ENCODE peak calls at places on chromosomes 7 and 10, in six cellular contexts. One of them, this sample, is unnamed.

GRCh38 chr7:84105582-84105981 is 89.0 kb downstream of the SEMA3A start:
- DNase-seq in astrocyte of the spinal cord: no peak
- DNase-seq in K562: no peak
- DNase-seq in fibroblast of mammary gland: peak; percentile 60
- DNase-seq in fibroblast of the aortic adventitia: peak; percentile 68
- DNase-seq in endothelial cell of umbilical vein: peak; percentile 63
- DNase-seq in this sample: no peak

GRCh38 chr10:130484131-130484911 is 348.1 kb downstream of the GLRX3 start:
- DNase-seq in endothelial cell of umbilical vein: no peak
- DNase-seq in fibroblast of mammary gland: no peak
- DNase-seq in astrocyte of the spinal cord: no peak
- DNase-seq in fibroblast of the aortic adventitia: no peak
- DNase-seq in K562: peak; percentile 1
- DNase-seq in this sample: no peak

GRCh38 chr7:32500922-32501341 is 5.6 kb downstream of the AVL9 start:
- DNase-seq in fibroblast of mammary gland: peak; percentile 78
- DNase-seq in K562: peak; percentile 45
- DNase-seq in astrocyte of the spinal cord: peak; percentile 76
- DNase-seq in endothelial cell of umbilical vein: peak; percentile 58
- DNase-seq in fibroblast of the aortic adventitia: peak; percentile 64
- DNase-seq in this sample: no peak

GRCh38 chr10:34377833-34378232 is 437.3 kb downstream of the PARD3 start:
- DNase-seq in fibroblast of the aortic adventitia: no peak
- DNase-seq in endothelial cell of umbilical vein: no peak
- DNase-seq in K562: no peak
- DNase-seq in astrocyte of the spinal cord: no peak
- DNase-seq in fibroblast of mammary gland: no peak
- DNase-seq in this sample: no peak

GRCh38 chr7:30844916-30845315 is 66.7 kb upstream of the AQP1 start:
- DNase-seq in endothelial cell of umbilical vein: no peak
- DNase-seq in K562: no peak
- DNase-seq in astrocyte of the spinal cord: no peak
- DNase-seq in fibroblast of mammary gland: no peak
- DNase-seq in fibroblast of the aortic adventitia: no peak
- DNase-seq in this sample: no peak

GRCh38 chr10:88012627-88013026 is 149.2 kb downstream of the PTEN start:
- DNase-seq in endothelial cell of umbilical vein: no peak
- DNase-seq in fibroblast of mammary gland: peak; percentile 23
- DNase-seq in astrocyte of the spinal cord: no peak
- DNase-seq in K562: no peak
- DNase-seq in fibroblast of the aortic adventitia: peak; percentile 34
- DNase-seq in this sample: no peak

GRCh38 chr7:101870361-101871062 is 53.1 kb downstream of the CUX1 start:
- DNase-seq in fibroblast of the aortic adventitia: no peak
- DNase-seq in astrocyte of the spinal cord: no peak
- DNase-seq in endothelial cell of umbilical vein: no peak
- DNase-seq in K562: peak; percentile 57
- DNase-seq in fibroblast of mammary gland: no peak
- DNase-seq in this sample: no peak

GRCh38 chr7:29588900-29589696 is 25.5 kb downstream of the PRR15 start:
- DNase-seq in fibroblast of mammary gland: peak; percentile 54
- DNase-seq in endothelial cell of umbilical vein: peak; percentile 36
- DNase-seq in astrocyte of the spinal cord: peak; percentile 36
- DNase-seq in fibroblast of the aortic adventitia: peak; percentile 51
- DNase-seq in K562: peak; percentile 71
- DNase-seq in this sample: no peak

GRCh38 chr7:132240262-132240661 is 336.0 kb downstream of the PLXNA4 start:
- DNase-seq in endothelial cell of umbilical vein: peak; percentile 42
- DNase-seq in fibroblast of the aortic adventitia: no peak
- DNase-seq in astrocyte of the spinal cord: no peak
- DNase-seq in fibroblast of mammary gland: no peak
- DNase-seq in K562: no peak
- DNase-seq in this sample: no peak

GRCh38 chr10:20659225-20659624 is 237.9 kb downstream of the NEBL start:
- DNase-seq in K562: no peak
- DNase-seq in fibroblast of the aortic adventitia: no peak
- DNase-seq in astrocyte of the spinal cord: no peak
- DNase-seq in endothelial cell of umbilical vein: no peak
- DNase-seq in fibroblast of mammary gland: no peak
- DNase-seq in this sample: no peak

GRCh38 chr7:657565-658119 is 68.9 kb upstream of the DNAAF5 start:
- DNase-seq in fibroblast of mammary gland: peak; percentile 11
- DNase-seq in fibroblast of the aortic adventitia: peak; percentile 3
- DNase-seq in K562: no peak
- DNase-seq in endothelial cell of umbilical vein: no peak
- DNase-seq in astrocyte of the spinal cord: peak; percentile 2
- DNase-seq in this sample: no peak

GRCh38 chr10:125881192-125881591 is at the start of gene DHX32:
- DNase-seq in endothelial cell of umbilical vein: no peak
- DNase-seq in fibroblast of mammary gland: no peak
- DNase-seq in fibroblast of the aortic adventitia: no peak
- DNase-seq in astrocyte of the spinal cord: no peak
- DNase-seq in K562: no peak
- DNase-seq in this sample: no peak

GRCh38 chr7:131164025-131164899 is 163.4 kb upstream of the MKLN1 start:
- DNase-seq in K562: no peak
- DNase-seq in endothelial cell of umbilical vein: peak; percentile 11
- DNase-seq in fibroblast of the aortic adventitia: peak; percentile 82
- DNase-seq in fibroblast of mammary gland: peak; percentile 95
- DNase-seq in astrocyte of the spinal cord: peak; percentile 45
- DNase-seq in this sample: peak; percentile 37

GRCh38 chr7:54921116-54921515 is 97.7 kb upstream of the EGFR start:
- DNase-seq in fibroblast of the aortic adventitia: no peak
- DNase-seq in endothelial cell of umbilical vein: no peak
- DNase-seq in K562: no peak
- DNase-seq in astrocyte of the spinal cord: no peak
- DNase-seq in fibroblast of mammary gland: no peak
- DNase-seq in this sample: no peak

GRCh38 chr7:139118803-139119485 is 9.4 kb upstream of the ZC3HAV1 start:
- DNase-seq in endothelial cell of umbilical vein: no peak
- DNase-seq in fibroblast of mammary gland: no peak
- DNase-seq in astrocyte of the spinal cord: no peak
- DNase-seq in fibroblast of the aortic adventitia: peak; percentile 14
- DNase-seq in K562: peak; percentile 89
- DNase-seq in this sample: no peak

GRCh38 chr10:47381427-47382379 is 2.4 kb downstream of the ZNF488 start:
- DNase-seq in fibroblast of mammary gland: no peak
- DNase-seq in K562: no peak
- DNase-seq in endothelial cell of umbilical vein: no peak
- DNase-seq in fibroblast of the aortic adventitia: no peak
- DNase-seq in astrocyte of the spinal cord: no peak
- DNase-seq in this sample: no peak

GRCh38 chr10:17744395-17744841 is 7.6 kb upstream of the TMEM236 start:
- DNase-seq in fibroblast of the aortic adventitia: no peak
- DNase-seq in endothelial cell of umbilical vein: peak; percentile 57
- DNase-seq in fibroblast of mammary gland: no peak
- DNase-seq in K562: no peak
- DNase-seq in astrocyte of the spinal cord: no peak
- DNase-seq in this sample: no peak

GRCh38 chr10:121450247-121450646 is 148.0 kb downstream of the FGFR2 start:
- DNase-seq in fibroblast of mammary gland: no peak
- DNase-seq in endothelial cell of umbilical vein: no peak
- DNase-seq in K562: no peak
- DNase-seq in astrocyte of the spinal cord: no peak
- DNase-seq in fibroblast of the aortic adventitia: no peak
- DNase-seq in this sample: no peak

GRCh38 chr7:20340839-20341238 is 10.1 kb downstream of the ITGB8 start:
- DNase-seq in K562: no peak
- DNase-seq in endothelial cell of umbilical vein: no peak
- DNase-seq in fibroblast of the aortic adventitia: no peak
- DNase-seq in fibroblast of mammary gland: no peak
- DNase-seq in astrocyte of the spinal cord: no peak
- DNase-seq in this sample: peak; percentile 12

GRCh38 chr7:133542209-133542780 is 289.4 kb downstream of the EXOC4 start:
- DNase-seq in fibroblast of mammary gland: no peak
- DNase-seq in endothelial cell of umbilical vein: no peak
- DNase-seq in astrocyte of the spinal cord: no peak
- DNase-seq in K562: no peak
- DNase-seq in fibroblast of the aortic adventitia: no peak
- DNase-seq in this sample: no peak

GRCh38 chr7:42770106-42770505 is 141.8 kb downstream of the C7orf25 start:
- DNase-seq in endothelial cell of umbilical vein: no peak
- DNase-seq in fibroblast of the aortic adventitia: peak; percentile 5
- DNase-seq in K562: no peak
- DNase-seq in fibroblast of mammary gland: peak; percentile 20
- DNase-seq in astrocyte of the spinal cord: no peak
- DNase-seq in this sample: no peak

GRCh38 chr10:43695321-43695720 is 46.6 kb upstream of the ZNF32 start:
- DNase-seq in fibroblast of the aortic adventitia: no peak
- DNase-seq in endothelial cell of umbilical vein: no peak
- DNase-seq in fibroblast of mammary gland: no peak
- DNase-seq in astrocyte of the spinal cord: no peak
- DNase-seq in K562: no peak
- DNase-seq in this sample: no peak

GRCh38 chr7:90613088-90613498 is 17.0 kb downstream of the CDK14 start:
- DNase-seq in K562: no peak
- DNase-seq in fibroblast of mammary gland: peak; percentile 61
- DNase-seq in astrocyte of the spinal cord: peak; percentile 22
- DNase-seq in endothelial cell of umbilical vein: peak; percentile 61
- DNase-seq in fibroblast of the aortic adventitia: peak; percentile 33
- DNase-seq in this sample: no peak

GRCh38 chr7:2720024-2720423 is 32.0 kb downstream of the AMZ1 start:
- DNase-seq in K562: no peak
- DNase-seq in fibroblast of the aortic adventitia: no peak
- DNase-seq in fibroblast of mammary gland: no peak
- DNase-seq in endothelial cell of umbilical vein: no peak
- DNase-seq in astrocyte of the spinal cord: no peak
- DNase-seq in this sample: no peak

GRCh38 chr10:1272762-1273161 is 216.6 kb downstream of the WDR37 start:
- DNase-seq in astrocyte of the spinal cord: no peak
- DNase-seq in fibroblast of mammary gland: no peak
- DNase-seq in fibroblast of the aortic adventitia: no peak
- DNase-seq in endothelial cell of umbilical vein: no peak
- DNase-seq in K562: no peak
- DNase-seq in this sample: no peak
- TF ChIP-seq CTCF in astrocyte of the spinal cord: no peak
- TF ChIP-seq CTCF in fibroblast of mammary gland: no peak
- TF ChIP-seq CTCF in fibroblast of the aortic adventitia: no peak
- TF ChIP-seq CTCF in endothelial cell of umbilical vein: no peak
- TF ChIP-seq CTCF in K562: no peak
- TF ChIP-seq CTCF in this sample: no peak

DNA sequence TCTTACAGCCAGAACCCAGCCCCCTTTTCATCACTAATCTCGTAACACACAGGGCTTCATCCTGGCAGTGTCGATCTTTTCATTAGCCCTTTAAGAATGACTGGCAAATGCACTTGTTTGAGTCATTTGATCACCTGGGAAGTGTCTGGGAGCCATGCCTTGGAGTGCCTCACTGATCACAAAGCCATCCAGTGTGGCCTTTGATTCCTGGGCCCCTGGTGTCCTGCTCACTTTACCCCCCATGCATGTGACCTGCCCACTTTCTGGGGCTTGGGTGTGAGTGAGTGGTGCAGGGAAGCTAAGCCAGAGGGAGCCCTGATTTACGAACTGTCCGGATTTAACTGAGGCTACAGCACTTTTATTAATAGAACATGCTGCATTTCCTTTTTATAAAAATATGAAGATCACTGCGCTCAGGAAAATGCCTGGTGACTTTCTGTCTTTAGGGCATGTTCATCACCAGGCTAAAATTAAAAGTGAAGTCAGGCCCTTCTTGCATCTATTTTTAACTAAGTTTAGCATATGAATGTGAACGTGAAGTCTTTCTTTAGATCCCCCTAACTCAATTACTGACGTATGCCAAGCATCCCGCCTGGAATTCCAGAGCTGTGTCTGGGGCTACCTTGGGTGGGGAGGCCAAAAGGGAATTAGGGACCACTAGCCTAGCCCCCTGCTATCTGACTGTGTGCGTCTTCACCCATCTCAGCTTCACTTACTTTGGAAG is 23.6 kb downstream of the RBM20 start:
- DNase-seq in fibroblast of mammary gland: no peak
- DNase-seq in endothelial cell of umbilical vein: no peak
- DNase-seq in K562: no peak
- DNase-seq in fibroblast of the aortic adventitia: no peak
- DNase-seq in astrocyte of the spinal cord: no peak
- DNase-seq in this sample: no peak
- H3K4me3 ChIP-seq in fibroblast of mammary gland: no peak overlapping the region
- H3K4me3 ChIP-seq in endothelial cell of umbilical vein: no peak overlapping the region
- H3K4me3 ChIP-seq in K562: no peak overlapping the region
- H3K4me3 ChIP-seq in fibroblast of the aortic adventitia: no peak overlapping the region
- H3K4me3 ChIP-seq in astrocyte of the spinal cord: no peak overlapping the region
- H3K4me3 ChIP-seq in this sample: no peak overlapping the region

GRCh38 chr7:35036361-35037171 is 719 bp downstream of the DPY19L1 start:
- DNase-seq in fibroblast of mammary gland: peak; percentile 59
- DNase-seq in astrocyte of the spinal cord: peak; percentile 63
- DNase-seq in K562: peak; percentile 73
- DNase-seq in endothelial cell of umbilical vein: peak; percentile 77
- DNase-seq in fibroblast of the aortic adventitia: peak; percentile 66
- DNase-seq in this sample: no peak

GRCh38 chr7:35037526-35038339 is 448 bp upstream of the DPY19L1 start:
- DNase-seq in fibroblast of the aortic adventitia: peak; percentile 88
- DNase-seq in astrocyte of the spinal cord: peak; percentile 95
- DNase-seq in K562: peak; percentile 94
- DNase-seq in fibroblast of mammary gland: peak; percentile 88
- DNase-seq in endothelial cell of umbilical vein: peak; percentile 89
- DNase-seq in this sample: peak; percentile 80

GRCh38 chr7:35037211-35037525 is at the start of gene DPY19L1:
- DNase-seq in fibroblast of mammary gland: no peak
- DNase-seq in astrocyte of the spinal cord: no peak
- DNase-seq in K562: no peak
- DNase-seq in endothelial cell of umbilical vein: no peak
- DNase-seq in fibroblast of the aortic adventitia: no peak
- DNase-seq in this sample: no peak

GRCh38 chr7:35038340-35038738 is 1.1 kb upstream of the DPY19L1 start:
- DNase-seq in fibroblast of the aortic adventitia: no peak
- DNase-seq in K562: peak; percentile 8
- DNase-seq in endothelial cell of umbilical vein: no peak
- DNase-seq in fibroblast of mammary gland: no peak
- DNase-seq in astrocyte of the spinal cord: no peak
- DNase-seq in this sample: no peak

GRCh38 chr7:35035511-35035921 is 1.8 kb downstream of the DPY19L1 start:
- DNase-seq in endothelial cell of umbilical vein: peak; percentile 51
- DNase-seq in fibroblast of the aortic adventitia: peak; percentile 29
- DNase-seq in fibroblast of mammary gland: peak; percentile 31
- DNase-seq in astrocyte of the spinal cord: peak; percentile 69
- DNase-seq in K562: peak; percentile 72
- DNase-seq in this sample: peak; percentile 39
- TF ChIP-seq CTCF in endothelial cell of umbilical vein: no peak
- TF ChIP-seq CTCF in fibroblast of the aortic adventitia: no peak
- TF ChIP-seq CTCF in fibroblast of mammary gland: no peak
- TF ChIP-seq CTCF in astrocyte of the spinal cord: peak; percentile 25
- TF ChIP-seq CTCF in K562: peak; percentile 65
- TF ChIP-seq CTCF in this sample: peak; percentile 22

DNA sequence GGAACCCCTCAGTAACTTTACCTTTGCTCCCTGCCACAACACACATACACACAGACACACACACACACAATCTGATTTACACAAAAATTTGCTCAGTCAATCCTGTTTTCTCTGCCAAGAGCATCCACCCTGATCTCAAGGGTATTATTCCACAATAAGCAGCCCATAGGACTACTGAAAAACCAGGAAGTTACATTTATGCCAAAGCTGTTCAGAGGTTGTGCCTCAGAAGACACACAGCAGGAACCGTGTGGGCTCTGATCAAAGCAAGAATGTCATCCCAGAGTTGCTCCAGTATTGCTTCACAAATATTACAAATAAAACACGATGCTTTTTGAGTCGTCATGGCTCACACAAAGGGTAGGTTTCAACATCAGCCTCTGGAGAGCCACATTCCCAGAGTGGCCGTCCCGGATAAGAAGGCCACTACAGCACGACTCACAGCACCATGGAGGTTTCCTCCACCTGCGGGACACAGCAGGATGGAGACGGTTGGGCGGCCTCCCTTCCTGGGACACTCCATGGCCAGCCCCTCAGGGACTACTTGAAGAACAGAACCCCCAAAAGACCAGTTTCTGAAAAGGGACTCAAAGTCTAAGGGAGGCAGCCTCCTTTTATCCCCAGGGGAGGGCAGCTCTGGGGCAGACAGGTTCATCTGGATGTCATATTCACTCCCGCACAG is 1.6 kb downstream of the AIFM2 start:
- DNase-seq in fibroblast of mammary gland: peak; percentile 90
- DNase-seq in astrocyte of the spinal cord: peak; percentile 46
- DNase-seq in endothelial cell of umbilical vein: no peak
- DNase-seq in fibroblast of the aortic adventitia: peak; percentile 87
- DNase-seq in K562: no peak
- DNase-seq in this sample: peak; percentile 16
- H3K4me3 ChIP-seq in fibroblast of mammary gland: peak overlapping the region; percentile 71
- H3K4me3 ChIP-seq in astrocyte of the spinal cord: no peak overlapping the region
- H3K4me3 ChIP-seq in endothelial cell of umbilical vein: no peak overlapping the region
- H3K4me3 ChIP-seq in fibroblast of the aortic adventitia: peak overlapping the region; percentile 77
- H3K4me3 ChIP-seq in K562: peak overlapping the region; percentile 35
- H3K4me3 ChIP-seq in this sample: no peak overlapping the region